ENCODE peak calls at places on chromosome 1, in four cellular contexts. C is upper lobe of right lung, J is Daoy, W is dorsolateral prefrontal cortex. N is an unnamed sample.

GRCh38 chr1:240104662-240105061 is 13.0 kb downstream of the FMN2 start:
- DNase-seq in J (no peak), C (no peak), W (no peak), N (no peak)

GRCh38 chr1:78833491-78833890 is 173.0 kb downstream of the ADGRL4 start:
- DNase-seq in W (no peak), C (no peak), J (peak), N (peak)

GRCh38 chr1:179816196-179816960 is 61.2 kb downstream of the TOR1AIP2 start:
- DNase-seq in W (no peak), C (no peak), J (peak), N (no peak)

GRCh38 chr1:224528900-224529299 is 87.2 kb upstream of the CNIH3 start:
- DNase-seq in J (peak), C (no peak), W (no peak), N (peak)

GRCh38 chr1:40316595-40317393 is at the start of gene COL9A2:
- DNase-seq in W (peak), C (no peak), J (peak), N (no peak)

GRCh38 chr1:8412183-8412831 is 94.4 kb downstream of the SLC45A1 start:
- DNase-seq in C (no peak), J (peak), W (no peak), N (peak)

GRCh38 chr1:161887724-161888287 is 121.7 kb downstream of the ATF6 start:
- DNase-seq in W (no peak), J (no peak), C (no peak), N (no peak)

GRCh38 chr1:171185064-171185463 is at the start of gene FMO2:
- DNase-seq in W (no peak), J (no peak), C (no peak), N (no peak)

GRCh38 chr1:24554714-24555113 is 1.2 kb upstream of the NCMAP start:
- DNase-seq in W (no peak), J (no peak), C (peak), N (no peak)

GRCh38 chr1:170567214-170567613 is 35.2 kb downstream of the GORAB start:
- DNase-seq in C (no peak), W (no peak), J (no peak), N (no peak)